ENCODE peak calls at places on chromosomes 12 and 14, in eight cellular contexts. One of them, this sample, is unnamed.

GRCh38 chr12:10392394-10392930 is 2.6 kb upstream of the KLRK1 start:
- DNase-seq in NB4: peak
- DNase-seq in cardiac fibroblast: peak
- DNase-seq in testis: no peak
- DNase-seq in uterus: no peak
- DNase-seq in gastrocnemius medialis: peak
- DNase-seq in tibial nerve: peak
- DNase-seq in neural crest cell: no peak
- DNase-seq in this sample: no peak

GRCh38 chr12:48993787-48994186 is 5.4 kb downstream of the DDN start:
- DNase-seq in cardiac fibroblast: peak
- DNase-seq in uterus: no peak
- DNase-seq in tibial nerve: no peak
- DNase-seq in gastrocnemius medialis: no peak
- DNase-seq in testis: no peak
- DNase-seq in NB4: no peak
- DNase-seq in neural crest cell: no peak
- DNase-seq in this sample: no peak

GRCh38 chr14:91317381-91318313 is 73.1 kb upstream of the GPR68 start:
- DNase-seq in neural crest cell: no peak
- DNase-seq in cardiac fibroblast: peak
- DNase-seq in testis: peak
- DNase-seq in NB4: peak
- DNase-seq in uterus: peak
- DNase-seq in tibial nerve: no peak
- DNase-seq in gastrocnemius medialis: no peak
- DNase-seq in this sample: no peak

GRCh38 chr14:94971750-94972149 is 185.6 kb downstream of the DICER1 start:
- DNase-seq in NB4: no peak
- DNase-seq in gastrocnemius medialis: peak
- DNase-seq in cardiac fibroblast: peak
- DNase-seq in testis: peak
- DNase-seq in tibial nerve: peak
- DNase-seq in uterus: peak
- DNase-seq in neural crest cell: no peak
- DNase-seq in this sample: no peak

GRCh38 chr12:31558521-31558920 is 32.4 kb downstream of the DENND5B start:
- DNase-seq in uterus: no peak
- DNase-seq in neural crest cell: no peak
- DNase-seq in NB4: no peak
- DNase-seq in tibial nerve: no peak
- DNase-seq in cardiac fibroblast: peak
- DNase-seq in gastrocnemius medialis: no peak
- DNase-seq in testis: no peak
- DNase-seq in this sample: no peak

GRCh38 chr12:2622460-2622859 is 172.3 kb upstream of the FKBP4 start:
- DNase-seq in NB4: no peak
- DNase-seq in neural crest cell: no peak
- DNase-seq in cardiac fibroblast: no peak
- DNase-seq in tibial nerve: no peak
- DNase-seq in gastrocnemius medialis: no peak
- DNase-seq in testis: no peak
- DNase-seq in uterus: no peak
- DNase-seq in this sample: no peak

GRCh38 chr14:96088131-96088880 is 49.1 kb downstream of the C14orf132 start:
- DNase-seq in neural crest cell: no peak
- DNase-seq in NB4: no peak
- DNase-seq in testis: no peak
- DNase-seq in gastrocnemius medialis: no peak
- DNase-seq in uterus: no peak
- DNase-seq in tibial nerve: no peak
- DNase-seq in cardiac fibroblast: no peak
- DNase-seq in this sample: no peak

GRCh38 chr12:127272864-127273263 is 994.1 kb upstream of the TMEM132C start:
- DNase-seq in uterus: no peak
- DNase-seq in gastrocnemius medialis: no peak
- DNase-seq in neural crest cell: no peak
- DNase-seq in NB4: no peak
- DNase-seq in tibial nerve: no peak
- DNase-seq in testis: no peak
- DNase-seq in cardiac fibroblast: peak
- DNase-seq in this sample: no peak

GRCh38 chr14:37594238-37594915 is 672 bp downstream of the FOXA1 start:
- DNase-seq in tibial nerve: peak
- DNase-seq in gastrocnemius medialis: no peak
- DNase-seq in testis: peak
- DNase-seq in neural crest cell: peak
- DNase-seq in uterus: no peak
- DNase-seq in NB4: peak
- DNase-seq in cardiac fibroblast: peak
- DNase-seq in this sample: no peak

GRCh38 chr12:1591543-1591942 is 2.8 kb downstream of the FBXL14 start:
- DNase-seq in cardiac fibroblast: no peak
- DNase-seq in NB4: no peak
- DNase-seq in testis: no peak
- DNase-seq in tibial nerve: no peak
- DNase-seq in gastrocnemius medialis: no peak
- DNase-seq in neural crest cell: no peak
- DNase-seq in uterus: no peak
- DNase-seq in this sample: no peak

GRCh38 chr14:69501362-69501964 is 16.9 kb downstream of the PLEKHD1 start:
- DNase-seq in cardiac fibroblast: no peak
- DNase-seq in tibial nerve: no peak
- DNase-seq in uterus: no peak
- DNase-seq in gastrocnemius medialis: peak
- DNase-seq in neural crest cell: no peak
- DNase-seq in testis: peak
- DNase-seq in NB4: no peak
- DNase-seq in this sample: no peak

GRCh38 chr14:55438066-55438683 is 2.2 kb downstream of the TBPL2 start:
- DNase-seq in gastrocnemius medialis: no peak
- DNase-seq in uterus: no peak
- DNase-seq in tibial nerve: no peak
- DNase-seq in testis: peak
- DNase-seq in NB4: peak
- DNase-seq in cardiac fibroblast: peak
- DNase-seq in neural crest cell: no peak
- DNase-seq in this sample: no peak

GRCh38 chr14:68951051-68951797 is 27.9 kb downstream of the ACTN1 start:
- DNase-seq in NB4: peak
- DNase-seq in gastrocnemius medialis: peak
- DNase-seq in neural crest cell: no peak
- DNase-seq in testis: peak
- DNase-seq in tibial nerve: peak
- DNase-seq in uterus: peak
- DNase-seq in cardiac fibroblast: peak
- DNase-seq in this sample: no peak

GRCh38 chr12:19288161-19288560 is 151.1 kb upstream of the AEBP2 start:
- DNase-seq in NB4: no peak
- DNase-seq in gastrocnemius medialis: no peak
- DNase-seq in uterus: no peak
- DNase-seq in neural crest cell: no peak
- DNase-seq in cardiac fibroblast: no peak
- DNase-seq in testis: no peak
- DNase-seq in tibial nerve: no peak
- DNase-seq in this sample: no peak

GRCh38 chr14:37870947-37871346 is 275.5 kb downstream of the TTC6 start:
- DNase-seq in testis: no peak
- DNase-seq in neural crest cell: no peak
- DNase-seq in tibial nerve: no peak
- DNase-seq in cardiac fibroblast: no peak
- DNase-seq in uterus: no peak
- DNase-seq in NB4: no peak
- DNase-seq in gastrocnemius medialis: no peak
- DNase-seq in this sample: no peak

GRCh38 chr12:46629331-46630229 is 196.2 kb downstream of the SLC38A4 start:
- DNase-seq in testis: no peak
- DNase-seq in neural crest cell: no peak
- DNase-seq in uterus: no peak
- DNase-seq in gastrocnemius medialis: peak
- DNase-seq in NB4: no peak
- DNase-seq in tibial nerve: no peak
- DNase-seq in cardiac fibroblast: no peak
- DNase-seq in this sample: no peak

GRCh38 chr12:54383041-54383609 is 1.4 kb downstream of the ZNF385A start:
- DNase-seq in testis: no peak
- DNase-seq in tibial nerve: no peak
- DNase-seq in uterus: no peak
- DNase-seq in NB4: peak
- DNase-seq in cardiac fibroblast: peak
- DNase-seq in gastrocnemius medialis: no peak
- DNase-seq in neural crest cell: no peak
- DNase-seq in this sample: no peak

GRCh38 chr14:35383569-35384385 is 20.8 kb downstream of the NFKBIA start:
- DNase-seq in neural crest cell: no peak
- DNase-seq in tibial nerve: no peak
- DNase-seq in cardiac fibroblast: no peak
- DNase-seq in uterus: no peak
- DNase-seq in NB4: no peak
- DNase-seq in gastrocnemius medialis: no peak
- DNase-seq in testis: no peak
- DNase-seq in this sample: no peak

GRCh38 chr14:35386673-35387125 is 17.9 kb downstream of the NFKBIA start:
- DNase-seq in tibial nerve: no peak
- DNase-seq in uterus: no peak
- DNase-seq in testis: peak
- DNase-seq in cardiac fibroblast: no peak
- DNase-seq in NB4: no peak
- DNase-seq in gastrocnemius medialis: no peak
- DNase-seq in neural crest cell: no peak
- DNase-seq in this sample: no peak

GRCh38 chr14:35385042-35385839 is 19.3 kb downstream of the NFKBIA start:
- DNase-seq in testis: peak
- DNase-seq in gastrocnemius medialis: peak
- DNase-seq in uterus: peak
- DNase-seq in neural crest cell: no peak
- DNase-seq in tibial nerve: peak
- DNase-seq in NB4: peak
- DNase-seq in cardiac fibroblast: peak
- DNase-seq in this sample: no peak

GRCh38 chr14:35387209-35387608 is 17.3 kb downstream of the NFKBIA start:
- DNase-seq in testis: no peak
- DNase-seq in neural crest cell: no peak
- DNase-seq in NB4: no peak
- DNase-seq in tibial nerve: no peak
- DNase-seq in gastrocnemius medialis: no peak
- DNase-seq in cardiac fibroblast: no peak
- DNase-seq in uterus: no peak
- DNase-seq in this sample: no peak

DNA sequence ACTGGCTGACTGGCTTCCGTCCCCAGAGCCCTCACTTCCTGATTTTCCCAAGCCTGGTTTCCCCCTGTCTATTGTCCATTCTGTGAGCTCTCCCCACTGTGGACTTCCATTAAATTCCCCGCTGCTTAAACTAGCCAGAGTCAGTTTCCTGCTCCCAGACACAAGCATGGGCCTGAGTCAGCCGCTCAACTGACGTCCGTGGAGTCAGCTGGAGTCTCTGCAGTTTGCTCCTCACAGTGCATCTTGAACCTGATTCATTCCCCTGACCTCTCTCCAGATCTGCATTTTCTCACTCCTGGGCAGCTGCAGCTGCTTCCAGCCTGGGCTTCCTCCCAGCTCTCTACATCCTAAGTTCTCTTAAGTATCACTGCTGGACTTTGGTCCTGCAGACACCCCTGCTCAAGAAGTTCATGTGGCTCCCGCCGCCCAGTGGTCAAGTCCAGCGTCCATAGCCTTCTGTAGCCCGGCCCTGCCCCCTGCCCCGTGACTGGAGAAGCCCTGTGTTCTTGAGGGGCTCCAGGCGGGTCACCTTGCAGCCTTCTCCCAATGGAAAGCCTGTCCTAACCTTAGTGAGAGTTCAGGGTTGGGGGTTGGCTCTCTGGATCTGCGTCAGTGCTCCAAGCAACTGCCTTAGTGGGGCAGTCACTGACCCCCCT is 20.0 kb downstream of the NFKBIA start:
- DNase-seq in gastrocnemius medialis: peak
- DNase-seq in uterus: peak
- DNase-seq in cardiac fibroblast: peak
- DNase-seq in tibial nerve: no peak
- DNase-seq in testis: peak
- DNase-seq in neural crest cell: no peak
- DNase-seq in NB4: no peak
- DNase-seq in this sample: no peak
- TF ChIP-seq CTCF in gastrocnemius medialis: peak
- TF ChIP-seq CTCF in uterus: peak
- TF ChIP-seq CTCF in cardiac fibroblast: peak
- TF ChIP-seq CTCF in tibial nerve: peak
- TF ChIP-seq CTCF in testis: no peak
- TF ChIP-seq CTCF in neural crest cell: no peak
- TF ChIP-seq CTCF in NB4: no peak
- TF ChIP-seq CTCF in this sample: no peak

DNA sequence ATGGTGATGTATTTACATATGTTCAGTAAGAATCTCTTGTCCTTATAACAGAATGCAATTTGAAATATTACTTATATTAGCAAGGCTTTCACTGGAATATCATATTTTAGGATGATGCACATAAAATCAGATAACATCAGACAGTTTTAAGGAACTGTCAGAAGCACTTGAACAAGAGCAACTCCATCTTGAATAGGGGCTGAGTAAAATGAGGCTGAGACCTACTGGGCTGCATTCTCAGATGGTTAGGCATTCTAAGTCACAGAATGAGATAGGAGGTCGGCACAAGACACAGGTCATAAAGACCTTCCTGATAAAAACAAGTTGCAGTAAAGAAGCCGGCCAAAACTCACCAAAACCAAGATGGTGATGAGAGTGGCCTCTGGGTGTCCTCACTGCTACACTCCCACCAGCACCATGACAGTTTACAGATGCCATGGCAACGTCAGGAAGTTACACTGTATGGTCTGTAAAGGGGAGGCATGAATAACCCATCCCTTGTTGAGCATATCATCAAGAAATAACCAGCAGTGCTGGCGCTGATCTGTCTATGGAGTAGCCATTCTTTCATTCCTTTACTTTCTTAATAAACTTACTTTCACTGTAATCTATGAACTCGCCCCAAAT is 27.6 kb upstream of the ETV6 start:
- DNase-seq in cardiac fibroblast: peak
- DNase-seq in tibial nerve: no peak
- DNase-seq in NB4: peak
- DNase-seq in testis: peak
- DNase-seq in uterus: no peak
- DNase-seq in gastrocnemius medialis: no peak
- DNase-seq in neural crest cell: no peak
- DNase-seq in this sample: no peak
- TF ChIP-seq CTCF in cardiac fibroblast: peak
- TF ChIP-seq CTCF in tibial nerve: no peak
- TF ChIP-seq CTCF in NB4: no peak
- TF ChIP-seq CTCF in testis: no peak
- TF ChIP-seq CTCF in uterus: no peak
- TF ChIP-seq CTCF in gastrocnemius medialis: peak
- TF ChIP-seq CTCF in neural crest cell: no peak
- TF ChIP-seq CTCF in this sample: peak

GRCh38 chr12:57066245-57066644 is 12.3 kb downstream of the NEMP1 start:
- DNase-seq in neural crest cell: no peak
- DNase-seq in testis: no peak
- DNase-seq in tibial nerve: no peak
- DNase-seq in cardiac fibroblast: no peak
- DNase-seq in NB4: no peak
- DNase-seq in uterus: no peak
- DNase-seq in gastrocnemius medialis: no peak
- DNase-seq in this sample: no peak
- TF ChIP-seq CTCF in neural crest cell: no peak
- TF ChIP-seq CTCF in testis: no peak
- TF ChIP-seq CTCF in tibial nerve: no peak
- TF ChIP-seq CTCF in cardiac fibroblast: no peak
- TF ChIP-seq CTCF in NB4: no peak
- TF ChIP-seq CTCF in uterus: no peak
- TF ChIP-seq CTCF in gastrocnemius medialis: no peak
- TF ChIP-seq CTCF in this sample: no peak

GRCh38 chr14:105439710-105440553 is 20.3 kb downstream of the MTA1 start:
- DNase-seq in testis: no peak
- DNase-seq in gastrocnemius medialis: no peak
- DNase-seq in tibial nerve: no peak
- DNase-seq in NB4: no peak
- DNase-seq in uterus: no peak
- DNase-seq in neural crest cell: no peak
- DNase-seq in cardiac fibroblast: no peak
- DNase-seq in this sample: no peak
- TF ChIP-seq CTCF in testis: no peak
- TF ChIP-seq CTCF in gastrocnemius medialis: no peak
- TF ChIP-seq CTCF in tibial nerve: no peak
- TF ChIP-seq CTCF in NB4: no peak
- TF ChIP-seq CTCF in uterus: no peak
- TF ChIP-seq CTCF in neural crest cell: no peak
- TF ChIP-seq CTCF in cardiac fibroblast: no peak
- TF ChIP-seq CTCF in this sample: no peak